ENCODE peak calls at places on chromosome X, in nine cellular contexts. N, A, O, M, U, V, R, L and J are unnamed samples.

GRCh38 chrX:137432609-137433008 is 133.3 kb upstream of the ZIC3 start:
- DNase-seq in N (no peak), A (no peak), O (peak), M (peak), U (no peak), V (no peak), R (peak), L (no peak), J (peak)

GRCh38 chrX:129665916-129666644 is 11.3 kb upstream of the APLN start:
- DNase-seq in N (peak), A (peak), O (peak), M (peak), U (no peak), V (no peak), R (no peak), L (no peak), J (peak)

GRCh38 chrX:115584715-115585114 is 23.7 kb downstream of the PLS3 start:
- DNase-seq in N (no peak), A (peak), O (no peak), M (peak), U (no peak), V (no peak), R (no peak), L (no peak), J (no peak)

GRCh38 chrX:17553451-17553850 is 178.5 kb downstream of the NHS start:
- DNase-seq in N (peak), A (peak), O (no peak), M (peak), U (no peak), V (no peak), R (no peak), L (no peak), J (peak)

GRCh38 chrX:39304746-39305145 is 503.5 kb downstream of the MID1IP1 start:
- DNase-seq in N (no peak), A (no peak), O (no peak), M (no peak), U (no peak), V (no peak), R (no peak), L (no peak), J (no peak)

GRCh38 chrX:138917781-138918180 is 206.3 kb upstream of the FGF13 start:
- DNase-seq in N (no peak), A (peak), O (no peak), M (peak), U (no peak), V (no peak), R (no peak), L (no peak), J (peak)

GRCh38 chrX:22559506-22559905 is 286.8 kb downstream of the CBLL2 start:
- DNase-seq in N (no peak), A (peak), O (no peak), M (peak), U (no peak), V (no peak), R (no peak), L (no peak), J (no peak)

GRCh38 chrX:24493740-24494543 is 28.9 kb downstream of the PDK3 start:
- DNase-seq in N (no peak), A (no peak), O (no peak), M (peak), U (no peak), V (no peak), R (no peak), L (no peak), J (peak)

GRCh38 chrX:139967300-139967699 is 2.0 kb upstream of the CXorf66 start:
- DNase-seq in N (no peak), A (no peak), O (no peak), M (peak), U (no peak), V (no peak), R (peak), L (no peak), J (peak)

GRCh38 chrX:40100141-40100536 is 2.4 kb upstream of the BCOR start:
- DNase-seq in N (no peak), A (no peak), O (no peak), M (peak), U (peak), V (no peak), R (peak), L (no peak), J (peak)

GRCh38 chrX:39162322-39162721 is 361.1 kb downstream of the MID1IP1 start:
- DNase-seq in N (no peak), A (no peak), O (peak), M (no peak), U (peak), V (no peak), R (peak), L (no peak), J (no peak)

GRCh38 chrX:113399501-113400192 is 559.0 kb upstream of the AMOT start:
- DNase-seq in N (no peak), A (peak), O (no peak), M (peak), U (no peak), V (no peak), R (no peak), L (no peak), J (no peak)

GRCh38 chrX:45850775-45851433 is 650.2 kb upstream of the DIPK2B start:
- DNase-seq in N (no peak), A (peak), O (peak), M (peak), U (peak), V (no peak), R (peak), L (no peak), J (peak)

GRCh38 chrX:113726009-113726408 is 857.9 kb upstream of the HTR2C start:
- DNase-seq in N (no peak), A (no peak), O (no peak), M (no peak), U (no peak), V (no peak), R (no peak), L (no peak), J (no peak)

GRCh38 chrX:129701624-129702069 is 37.1 kb upstream of the XPNPEP2 start:
- DNase-seq in N (peak), A (no peak), O (no peak), M (no peak), U (peak), V (no peak), R (no peak), L (no peak), J (no peak)

DNA sequence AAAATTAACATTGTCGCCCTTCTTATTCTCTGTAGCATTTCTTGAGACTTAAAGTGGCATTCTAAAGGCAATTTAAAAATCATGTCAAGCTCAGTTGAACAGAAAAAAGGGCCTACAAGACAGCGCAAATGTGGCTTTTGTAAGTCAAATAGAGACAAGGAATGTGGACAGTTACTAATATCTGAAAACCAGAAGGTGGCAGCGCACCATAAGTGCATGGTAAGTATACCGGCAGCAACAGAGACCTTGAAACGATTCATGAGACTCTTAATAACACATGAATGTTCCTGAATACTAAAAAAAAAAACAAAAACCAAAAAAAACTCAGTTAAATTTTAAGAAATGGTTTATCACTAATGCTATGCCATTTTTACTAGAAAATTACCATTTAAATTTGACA is 82.4 kb upstream of the HPRT1 start:
- DNase-seq in N (no peak), A (peak), O (peak), M (peak), U (no peak), V (no peak), R (peak), L (no peak), J (peak)
- TF ChIP-seq CTCF in N (no peak), A (peak), O (no peak), M (peak), U (no peak), V (no peak), R (peak), L (no peak), J (peak)

GRCh38 chrX:103669745-103670144 is 16.8 kb downstream of the MORF4L2 start:
- DNase-seq in N (no peak), A (no peak), O (no peak), M (no peak), U (no peak), V (no peak), R (no peak), L (no peak), J (no peak)

GRCh38 chrX:103678199-103678993 is 8.1 kb downstream of the MORF4L2 start:
- DNase-seq in N (no peak), A (no peak), O (no peak), M (peak), U (no peak), V (no peak), R (no peak), L (no peak), J (no peak)

GRCh38 chrX:103674531-103675454 is 11.7 kb downstream of the MORF4L2 start:
- DNase-seq in N (no peak), A (no peak), O (no peak), M (no peak), U (no peak), V (no peak), R (peak), L (no peak), J (no peak)
- TF ChIP-seq CTCF in N (no peak), A (no peak), O (no peak), M (no peak), U (no peak), V (no peak), R (peak), L (no peak), J (no peak)

GRCh38 chrX:65667503-65668355 is at the start of gene MSN:
- DNase-seq in N (peak), A (peak), O (peak), M (peak), U (peak), V (no peak), R (peak), L (peak), J (peak)
- TF ChIP-seq CTCF in N (no peak), A (peak), O (peak), M (peak), U (no peak), V (no peak), R (peak), L (peak), J (no peak)

GRCh38 chrX:109472939-109473713 is 8.8 kb downstream of the GUCY2F start:
- DNase-seq in N (no peak), A (peak), O (peak), M (peak), U (no peak), V (no peak), R (peak), L (no peak), J (peak)
- TF ChIP-seq CTCF in N (no peak), A (peak), O (peak), M (peak), U (no peak), V (no peak), R (peak), L (peak), J (peak)